ENCODE peak calls at places on chromosomes 5 and 9, in six cellular contexts. One of them, this sample, is unnamed.

GRCh38 chr5:124343021-124343420 is 403.4 kb downstream of the ZNF608 start:
- DNase-seq in ovary: no peak
- DNase-seq in A549: no peak
- DNase-seq in H1: no peak
- DNase-seq in K562: no peak
- DNase-seq in tibial nerve: no peak
- DNase-seq in this sample: no peak

GRCh38 chr5:179110528-179110927 is 50.4 kb downstream of the ZNF354C start:
- DNase-seq in ovary: no peak
- DNase-seq in A549: no peak
- DNase-seq in H1: no peak
- DNase-seq in K562: no peak
- DNase-seq in tibial nerve: no peak
- DNase-seq in this sample: no peak

GRCh38 chr5:143426437-143426991 is 23.0 kb upstream of the NR3C1 start:
- DNase-seq in ovary: no peak
- DNase-seq in A549: no peak
- DNase-seq in H1: no peak
- DNase-seq in K562: no peak
- DNase-seq in tibial nerve: no peak
- DNase-seq in this sample: no peak

GRCh38 chr5:94693043-94693822 is 74.8 kb downstream of the SLF1 start:
- DNase-seq in ovary: no peak
- DNase-seq in A549: peak; percentile 47
- DNase-seq in H1: no peak
- DNase-seq in K562: peak; percentile 25
- DNase-seq in tibial nerve: no peak
- DNase-seq in this sample: no peak

GRCh38 chr9:96022445-96023031 is 147.0 kb downstream of the ERCC6L2 start:
- DNase-seq in ovary: no peak
- DNase-seq in A549: no peak
- DNase-seq in H1: peak; percentile 31
- DNase-seq in K562: peak; percentile 80
- DNase-seq in tibial nerve: no peak
- DNase-seq in this sample: no peak

GRCh38 chr5:24644757-24645156 is at the start of gene CDH10:
- DNase-seq in ovary: no peak
- DNase-seq in A549: peak; percentile 29
- DNase-seq in H1: peak; percentile 92
- DNase-seq in K562: no peak
- DNase-seq in tibial nerve: no peak
- DNase-seq in this sample: no peak

GRCh38 chr9:120935383-120935857 is 8.8 kb upstream of the TRAF1 start:
- DNase-seq in ovary: peak; percentile 98
- DNase-seq in A549: peak; percentile 89
- DNase-seq in H1: no peak
- DNase-seq in K562: peak; percentile 91
- DNase-seq in tibial nerve: peak; percentile 97
- DNase-seq in this sample: peak; percentile 99

GRCh38 chr5:56202483-56202882 is 30.6 kb downstream of the ANKRD55 start:
- DNase-seq in ovary: no peak
- DNase-seq in A549: no peak
- DNase-seq in H1: no peak
- DNase-seq in K562: no peak
- DNase-seq in tibial nerve: no peak
- DNase-seq in this sample: no peak

GRCh38 chr5:93915142-93915553 is 173.7 kb upstream of the POU5F2 start:
- DNase-seq in ovary: no peak
- DNase-seq in A549: peak; percentile 51
- DNase-seq in H1: no peak
- DNase-seq in K562: peak; percentile 48
- DNase-seq in tibial nerve: no peak
- DNase-seq in this sample: no peak

GRCh38 chr5:42767491-42768105 is 11.0 kb downstream of the CCDC152 start:
- DNase-seq in ovary: no peak
- DNase-seq in A549: peak; percentile 22
- DNase-seq in H1: no peak
- DNase-seq in K562: peak; percentile 51
- DNase-seq in tibial nerve: no peak
- DNase-seq in this sample: no peak

GRCh38 chr5:132012385-132013005 is 1.0 kb upstream of the ACSL6 start:
- DNase-seq in ovary: peak; percentile 61
- DNase-seq in A549: no peak
- DNase-seq in H1: no peak
- DNase-seq in K562: peak; percentile 63
- DNase-seq in tibial nerve: no peak
- DNase-seq in this sample: peak; percentile 24

GRCh38 chr5:131996210-131997025 is 15.0 kb downstream of the ACSL6 start:
- DNase-seq in ovary: no peak
- DNase-seq in A549: no peak
- DNase-seq in H1: no peak
- DNase-seq in K562: peak; percentile 84
- DNase-seq in tibial nerve: no peak
- DNase-seq in this sample: no peak

GRCh38 chr9:34072868-34073590 is 24.3 kb upstream of the UBAP2 start:
- DNase-seq in ovary: no peak
- DNase-seq in A549: peak; percentile 87
- DNase-seq in H1: no peak
- DNase-seq in K562: peak; percentile 14
- DNase-seq in tibial nerve: no peak
- DNase-seq in this sample: peak; percentile 47

GRCh38 chr9:37908698-37909186 is 4.8 kb upstream of the SLC25A51 start:
- DNase-seq in ovary: no peak
- DNase-seq in A549: peak; percentile 67
- DNase-seq in H1: no peak
- DNase-seq in K562: no peak
- DNase-seq in tibial nerve: no peak
- DNase-seq in this sample: no peak

GRCh38 chr5:57207007-57207653 is 33.3 kb downstream of the GPBP1 start:
- DNase-seq in ovary: no peak
- DNase-seq in A549: no peak
- DNase-seq in H1: no peak
- DNase-seq in K562: no peak
- DNase-seq in tibial nerve: no peak
- DNase-seq in this sample: no peak
- H3K4me1 ChIP-seq in ovary: peaks cover 16% of the 10 kb centered on the region
- H3K4me1 ChIP-seq in A549: peaks cover 16% of the 10 kb centered on the region
- H3K4me1 ChIP-seq in H1: peaks cover 4% of the 10 kb centered on the region
- H3K4me1 ChIP-seq in K562: peaks cover 3% of the 10 kb centered on the region
- H3K4me1 ChIP-seq in tibial nerve: peaks cover 7% of the 10 kb centered on the region
- H3K4me1 ChIP-seq in this sample: peaks cover 9% of the 10 kb centered on the region

DNA sequence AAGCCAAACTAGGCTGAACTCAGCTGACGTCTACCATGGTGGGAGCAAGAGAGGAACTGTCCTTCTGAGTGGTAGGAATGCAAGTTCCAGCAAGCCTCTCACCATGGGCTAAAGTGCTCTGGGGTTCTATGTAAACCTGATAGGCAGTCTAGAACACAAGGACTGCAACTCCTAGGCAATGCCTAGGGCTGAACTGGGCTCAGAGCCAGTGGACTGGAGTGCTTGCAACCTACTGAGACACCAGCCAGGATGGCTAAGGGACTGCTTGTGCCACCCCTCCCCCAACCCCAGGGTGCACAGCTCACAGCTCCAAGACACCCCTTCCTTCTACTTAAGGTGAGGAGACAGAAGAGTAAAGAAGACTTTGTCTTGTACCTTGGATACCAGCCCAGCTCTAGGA is 12.1 kb upstream of the RCL1 start:
- DNase-seq in ovary: no peak
- DNase-seq in A549: no peak
- DNase-seq in H1: no peak
- DNase-seq in K562: no peak
- DNase-seq in tibial nerve: no peak
- DNase-seq in this sample: no peak
- TF ChIP-seq EP300 in ovary: no peak
- TF ChIP-seq EP300 in A549: no peak
- TF ChIP-seq EP300 in H1: no peak
- TF ChIP-seq EP300 in K562: no peak
- TF ChIP-seq EP300 in tibial nerve: no peak
- TF ChIP-seq EP300 in this sample: no peak

GRCh38 chr9:122912964-122913673 is at the start of gene ZBTB6:
- DNase-seq in ovary: peak; percentile 66
- DNase-seq in A549: peak; percentile 88
- DNase-seq in H1: no peak
- DNase-seq in K562: peak; percentile 86
- DNase-seq in tibial nerve: peak; percentile 20
- DNase-seq in this sample: peak; percentile 78
- TF ChIP-seq POLR2A in ovary: no peak
- TF ChIP-seq POLR2A in A549: peak; percentile 8
- TF ChIP-seq POLR2A in H1: peak; percentile 95
- TF ChIP-seq POLR2A in K562: peak; percentile 87
- TF ChIP-seq POLR2A in tibial nerve: no peak
- TF ChIP-seq POLR2A in this sample: no peak

DNA sequence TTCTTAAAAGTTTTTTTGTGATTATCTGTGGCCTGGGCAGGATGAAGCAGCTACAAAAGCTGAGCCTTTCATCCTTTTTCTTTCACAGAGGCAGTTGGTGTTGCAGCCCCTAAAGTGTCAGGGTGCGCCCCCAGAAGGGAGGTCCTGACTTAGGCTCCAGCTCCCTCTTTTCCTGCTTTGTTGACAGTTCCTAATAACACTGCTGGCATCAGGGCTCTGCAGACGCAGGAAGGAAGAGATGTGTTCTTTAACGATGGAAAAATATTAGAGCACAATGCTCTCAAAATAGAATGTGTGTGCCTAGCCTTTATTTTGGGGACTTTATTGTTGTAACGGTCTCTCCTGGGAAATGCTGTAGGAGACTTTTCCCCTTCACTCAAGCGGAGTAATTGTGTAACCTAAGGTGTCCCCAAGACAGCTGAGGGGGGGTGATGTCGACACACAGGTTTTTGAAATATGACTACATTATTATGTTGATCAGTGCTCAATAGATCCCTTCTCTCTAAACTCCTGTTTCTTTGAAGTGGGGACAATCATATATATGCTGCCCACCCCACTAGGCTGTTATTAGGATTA is 135.6 kb downstream of the SEMA6A start:
- DNase-seq in ovary: no peak
- DNase-seq in A549: no peak
- DNase-seq in H1: no peak
- DNase-seq in K562: no peak
- DNase-seq in tibial nerve: no peak
- DNase-seq in this sample: no peak
- H3K4me1 ChIP-seq in ovary: no peaks in the 10 kb centered on the region
- H3K4me1 ChIP-seq in A549: no peaks in the 10 kb centered on the region
- H3K4me1 ChIP-seq in H1: peaks cover 5% of the 10 kb centered on the region
- H3K4me1 ChIP-seq in K562: no peaks in the 10 kb centered on the region
- H3K4me1 ChIP-seq in tibial nerve: peaks cover 6% of the 10 kb centered on the region
- H3K4me1 ChIP-seq in this sample: no peaks in the 10 kb centered on the region